ENCODE peak calls at places on chromosome 1, in four cellular contexts. Z is endothelial cell of umbilical vein, F is breast epithelium, E is aorta. T is an unnamed sample.
A peak's percentile ranks its signal among the peaks of the same experiment; 100 is the strongest.

GRCh38 chr1:203871114-203871875 is 9.9 kb downstream of the SNRPE start:
- DNase-seq in F (no peak), E (no peak), Z (peak; percentile 82), T (no peak)

GRCh38 chr1:2556277-2557145 is at the start of gene TNFRSF14:
- DNase-seq in E (no peak), F (no peak), Z (peak; percentile 65), T (peak; percentile 60)

GRCh38 chr1:195934839-195935557 is 673.2 kb downstream of the KCNT2 start:
- DNase-seq in F (no peak), E (no peak), Z (no peak), T (no peak)

GRCh38 chr1:153616144-153616884 is at the start of gene S100A14:
- DNase-seq in F (peak; percentile 74), E (peak; percentile 75), Z (no peak), T (no peak)

GRCh38 chr1:74714429-74715362 is 18.2 kb downstream of the CRYZ start:
- DNase-seq in F (no peak), E (no peak), Z (no peak), T (no peak)

GRCh38 chr1:7539772-7540175 is 231.3 kb upstream of the VAMP3 start:
- DNase-seq in Z (peak; percentile 34), E (peak; percentile 55), F (peak; percentile 68), T (no peak)

GRCh38 chr1:193606035-193606434 is 419.6 kb upstream of the B3GALT2 start:
- DNase-seq in E (no peak), Z (no peak), F (no peak), T (no peak)

GRCh38 chr1:206469411-206469932 is 804 bp upstream of the IKBKE start:
- DNase-seq in Z (no peak), E (peak; percentile 13), F (no peak), T (peak; percentile 24)

GRCh38 chr1:244163861-244164562 is 112.9 kb downstream of the ZBTB18 start:
- DNase-seq in Z (peak; percentile 95), E (no peak), F (no peak), T (no peak)

GRCh38 chr1:34915521-34915920 is 13.9 kb downstream of the DLGAP3 start:
- DNase-seq in F (no peak), E (no peak), Z (no peak), T (no peak)

GRCh38 chr1:107326823-107327445 is 186.1 kb downstream of the NTNG1 start:
- DNase-seq in Z (no peak), F (no peak), E (no peak), T (no peak)

GRCh38 chr1:213761845-213762407 is 225.8 kb upstream of the PROX1 start:
- DNase-seq in F (no peak), E (no peak), Z (peak; percentile 63), T (peak; percentile 39)

GRCh38 chr1:26538480-26539412 is 9.2 kb downstream of the RPS6KA1 start:
- DNase-seq in F (no peak), E (no peak), Z (peak; percentile 33), T (no peak)

GRCh38 chr1:8602471-8603219 is 214.8 kb downstream of the RERE start:
- DNase-seq in F (no peak), E (no peak), Z (no peak), T (no peak)

GRCh38 chr1:39104158-39105060 is 78.3 kb downstream of the NDUFS5 start:
- DNase-seq in E (peak; percentile 81), Z (peak; percentile 61), F (no peak), T (no peak)

GRCh38 chr1:185601189-185601588 is 133.0 kb upstream of the HMCN1 start:
- DNase-seq in E (no peak), Z (no peak), F (no peak), T (no peak)

GRCh38 chr1:66055092-66055491 is 262.4 kb downstream of the PDE4B start:
- DNase-seq in E (no peak), Z (no peak), F (no peak), T (no peak)

GRCh38 chr1:220894025-220894923 is 15.0 kb downstream of the HLX start:
- DNase-seq in F (no peak), E (peak; percentile 77), Z (no peak), T (no peak)

GRCh38 chr1:115296981-115297380 is 41.1 kb downstream of the NGF start:
- DNase-seq in E (no peak), Z (no peak), F (no peak), T (no peak)

GRCh38 chr1:2382621-2383361 is 8.6 kb downstream of the MORN1 start:
- DNase-seq in Z (peak; percentile 29), F (no peak), E (peak; percentile 78), T (no peak)

GRCh38 chr1:59468828-59469428 is 172.0 kb downstream of the FGGY start:
- DNase-seq in Z (no peak), F (no peak), E (no peak), T (no peak)

GRCh38 chr1:198638894-198639319 is at the start of gene PTPRC:
- DNase-seq in Z (no peak), E (no peak), F (no peak), T (no peak)

GRCh38 chr1:65174585-65174984 is 26.6 kb downstream of the AK4 start:
- DNase-seq in Z (no peak), F (peak; percentile 61), E (no peak), T (no peak)

GRCh38 chr1:221886311-221887090 is 144.6 kb upstream of the DUSP10 start:
- DNase-seq in F (no peak), E (no peak), Z (no peak), T (no peak)

GRCh38 chr1:19639999-19640362 is 4.1 kb upstream of the NBL1 start:
- DNase-seq in E (no peak), F (no peak), Z (no peak), T (no peak)

GRCh38 chr1:243549108-243549507 is 293.3 kb downstream of the SDCCAG8 start:
- DNase-seq in Z (no peak), E (no peak), F (no peak), T (no peak)

GRCh38 chr1:36306210-36306901 is at the start of gene SH3D21:
- DNase-seq in Z (peak; percentile 20), E (peak; percentile 84), F (peak; percentile 76), T (no peak)

GRCh38 chr1:19123837-19124236 is 86.2 kb downstream of the UBR4 start:
- DNase-seq in E (no peak), F (no peak), Z (no peak), T (no peak)

GRCh38 chr1:234543442-234544093 is 64.6 kb upstream of the TARBP1 start:
- DNase-seq in E (no peak), F (peak; percentile 33), Z (no peak), T (no peak)

GRCh38 chr1:10760566-10761502 is 35.6 kb downstream of the CASZ1 start:
- DNase-seq in F (no peak), E (no peak), Z (no peak), T (no peak)

GRCh38 chr1:170872663-170873062 is 62.7 kb upstream of the MROH9 start:
- DNase-seq in F (no peak), Z (no peak), E (no peak), T (no peak)

GRCh38 chr1:180632326-180633088 is 685 bp downstream of the XPR1 start:
- DNase-seq in Z (peak; percentile 62), E (peak; percentile 89), F (peak; percentile 57), T (no peak)

GRCh38 chr1:150875197-150876110 is 945 bp downstream of the ARNT start:
- DNase-seq in F (no peak), Z (no peak), E (no peak), T (no peak)

GRCh38 chr1:115303364-115303763 is 34.7 kb downstream of the NGF start:
- DNase-seq in Z (no peak), E (no peak), F (no peak), T (no peak)

GRCh38 chr1:245458761-245459174 is 304.0 kb downstream of the KIF26B start:
- DNase-seq in Z (no peak), F (no peak), E (no peak), T (no peak)

GRCh38 chr1:231155808-231156207 is 6.0 kb upstream of the TRIM67 start:
- DNase-seq in E (no peak), Z (no peak), F (no peak), T (no peak)
- H3K9me3 ChIP-seq in E (peaks cover 8% of the 10 kb centered on the region), Z (no peaks in the 10 kb centered on the region), F (peaks cover 12% of the 10 kb centered on the region), T (peaks cover 11% of the 10 kb centered on the region)

GRCh38 chr1:161726631-161727342 is 5.4 kb downstream of the FCRLB start:
- DNase-seq in Z (peak; percentile 47), E (peak; percentile 95), F (peak; percentile 73), T (peak; percentile 69)
- H3K27ac ChIP-seq in Z (peak overlapping the region; percentile 43), E (peak overlapping the region; percentile 32), F (peak overlapping the region; percentile 92), T (peak overlapping the region; percentile 60)

GRCh38 chr1:176391621-176392020 is 71.4 kb upstream of the PAPPA2 start:
- DNase-seq in F (no peak), E (no peak), Z (no peak), T (no peak)
- H3K9me3 ChIP-seq in F (peaks cover 4% of the 10 kb centered on the region), E (no peaks in the 10 kb centered on the region), Z (no peaks in the 10 kb centered on the region), T (no peaks in the 10 kb centered on the region)

GRCh38 chr1:15557594-15557993 is 27.3 kb downstream of the AGMAT start:
- DNase-seq in F (no peak), Z (no peak), E (no peak), T (no peak)

GRCh38 chr1:15558516-15558915 is 26.3 kb downstream of the AGMAT start:
- DNase-seq in E (no peak), F (no peak), Z (no peak), T (no peak)

GRCh38 chr1:15557008-15557407 is 27.8 kb downstream of the AGMAT start:
- DNase-seq in F (no peak), Z (no peak), E (no peak), T (no peak)

DNA sequence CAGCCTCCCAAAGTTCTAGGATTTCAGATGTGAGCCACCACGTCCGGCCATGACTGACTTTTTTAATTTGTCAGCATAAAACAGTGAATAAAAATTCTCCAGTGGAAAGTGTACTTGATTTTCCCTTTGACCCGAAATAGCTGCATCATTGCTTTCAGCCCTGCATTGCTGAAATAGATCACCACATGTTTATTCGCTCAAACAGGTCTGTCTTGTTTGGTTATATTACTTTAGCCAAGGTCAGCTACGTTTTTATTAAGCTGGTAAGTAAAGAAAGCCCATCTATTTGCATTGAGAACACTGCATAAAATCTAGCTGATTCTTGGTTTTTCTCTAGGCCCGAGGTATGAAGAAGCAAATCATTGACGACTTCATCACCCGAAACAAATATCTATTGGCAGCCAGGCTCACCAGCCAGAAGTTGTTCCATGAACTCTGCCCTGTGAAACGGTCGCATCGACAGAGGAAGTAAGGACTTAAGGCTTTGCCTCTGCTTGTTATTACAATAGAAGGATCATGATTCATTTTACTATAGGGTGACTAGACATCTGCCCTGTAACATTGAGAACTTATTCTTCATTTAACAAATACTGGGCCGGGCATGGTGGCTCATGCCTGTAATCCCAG is 25.5 kb downstream of the AGMAT start:
- DNase-seq in E (no peak), Z (no peak), F (no peak), T (no peak)
- H3K27ac ChIP-seq in E (no peak overlapping the region), Z (no peak overlapping the region), F (peak overlapping the region; percentile 62), T (no peak overlapping the region)

GRCh38 chr1:13762642-13763041 is 62.7 kb downstream of the PRDM2 start:
- DNase-seq in Z (no peak), F (no peak), E (no peak), T (no peak)

GRCh38 chr1:13761883-13762282 is 61.9 kb downstream of the PRDM2 start:
- DNase-seq in F (no peak), E (no peak), Z (no peak), T (no peak)

GRCh38 chr1:13760921-13761320 is 60.9 kb downstream of the PRDM2 start:
- DNase-seq in Z (no peak), E (no peak), F (no peak), T (no peak)

GRCh38 chr1:13759072-13759471 is 59.1 kb downstream of the PRDM2 start:
- DNase-seq in F (no peak), Z (no peak), E (no peak), T (no peak)

GRCh38 chr1:13760340-13760739 is 60.4 kb downstream of the PRDM2 start:
- DNase-seq in Z (no peak), F (no peak), E (no peak), T (no peak)
- H3K9me3 ChIP-seq in Z (no peaks in the 10 kb centered on the region), F (no peaks in the 10 kb centered on the region), E (no peaks in the 10 kb centered on the region), T (no peaks in the 10 kb centered on the region)

GRCh38 chr1:99590578-99591209 is 55.2 kb upstream of the PALMD start:
- DNase-seq in F (no peak), E (no peak), Z (peak; percentile 99), T (no peak)
- H3K27ac ChIP-seq in F (peak overlapping the region; percentile 46), E (no peak overlapping the region), Z (peak overlapping the region; percentile 97), T (no peak overlapping the region)

T was measured in CD4-positive, alpha-beta T cell.